ENCODE peak calls at places on chromosomes 3 and 15, in five cellular contexts. One of them, this sample, is unnamed.

GRCh38 chr15:78714890-78715289 is 73.9 kb upstream of the CHRNB4 start:
- DNase-seq in neuronal stem cell: no peak
- DNase-seq in H1: no peak
- DNase-seq in mesenchymal stem cell: no peak
- DNase-seq in H9: no peak
- DNase-seq in this sample: no peak

GRCh38 chr15:65833501-65834220 is 35.6 kb upstream of the RAB11A start:
- DNase-seq in mesenchymal stem cell: no peak
- DNase-seq in neuronal stem cell: no peak
- DNase-seq in H9: no peak
- DNase-seq in H1: no peak
- DNase-seq in this sample: no peak

GRCh38 chr15:28920781-28921331 is 35.1 kb downstream of the APBA2 start:
- DNase-seq in neuronal stem cell: no peak
- DNase-seq in H9: no peak
- DNase-seq in H1: no peak
- DNase-seq in mesenchymal stem cell: no peak
- DNase-seq in this sample: no peak

GRCh38 chr3:154184582-154184981 is 63.4 kb downstream of the ARHGEF26 start:
- DNase-seq in H1: no peak
- DNase-seq in H9: no peak
- DNase-seq in neuronal stem cell: no peak
- DNase-seq in mesenchymal stem cell: no peak
- DNase-seq in this sample: no peak

GRCh38 chr3:99920530-99921376 is 103.1 kb downstream of the CMSS1 start:
- DNase-seq in H9: peak
- DNase-seq in neuronal stem cell: no peak
- DNase-seq in mesenchymal stem cell: peak
- DNase-seq in H1: no peak
- DNase-seq in this sample: peak

GRCh38 chr3:12588039-12588673 is 31.3 kb downstream of the MKRN2 start:
- DNase-seq in mesenchymal stem cell: no peak
- DNase-seq in neuronal stem cell: no peak
- DNase-seq in H1: no peak
- DNase-seq in H9: no peak
- DNase-seq in this sample: peak

GRCh38 chr15:49471733-49472132 is 48.7 kb downstream of the FGF7 start:
- DNase-seq in H9: no peak
- DNase-seq in H1: no peak
- DNase-seq in mesenchymal stem cell: no peak
- DNase-seq in neuronal stem cell: no peak
- DNase-seq in this sample: no peak

GRCh38 chr3:142930510-142930909 is 33.0 kb downstream of the PAQR9 start:
- DNase-seq in H9: no peak
- DNase-seq in neuronal stem cell: no peak
- DNase-seq in mesenchymal stem cell: no peak
- DNase-seq in H1: no peak
- DNase-seq in this sample: no peak

GRCh38 chr3:125261031-125261430 is 48.5 kb upstream of the SLC12A8 start:
- DNase-seq in mesenchymal stem cell: no peak
- DNase-seq in H1: no peak
- DNase-seq in neuronal stem cell: no peak
- DNase-seq in H9: no peak
- DNase-seq in this sample: no peak

GRCh38 chr3:52381623-52382022 is 63.3 kb downstream of the SEMA3G start:
- DNase-seq in H9: no peak
- DNase-seq in H1: no peak
- DNase-seq in neuronal stem cell: no peak
- DNase-seq in mesenchymal stem cell: no peak
- DNase-seq in this sample: no peak

GRCh38 chr15:70027518-70027917 is 70.2 kb downstream of the TLE3 start:
- DNase-seq in mesenchymal stem cell: no peak
- DNase-seq in neuronal stem cell: no peak
- DNase-seq in H1: no peak
- DNase-seq in H9: no peak
- DNase-seq in this sample: no peak

GRCh38 chr15:36757189-36757814 is 177.9 kb downstream of the CDIN1 start:
- DNase-seq in H9: no peak
- DNase-seq in mesenchymal stem cell: peak
- DNase-seq in neuronal stem cell: no peak
- DNase-seq in H1: no peak
- DNase-seq in this sample: peak

GRCh38 chr15:75620043-75620775 is 5.3 kb downstream of the SNUPN start:
- DNase-seq in H9: no peak
- DNase-seq in mesenchymal stem cell: peak
- DNase-seq in neuronal stem cell: no peak
- DNase-seq in H1: no peak
- DNase-seq in this sample: peak

GRCh38 chr15:58506787-58507671 is 75.2 kb downstream of the LIPC start:
- DNase-seq in neuronal stem cell: no peak
- DNase-seq in H9: no peak
- DNase-seq in mesenchymal stem cell: no peak
- DNase-seq in H1: no peak
- DNase-seq in this sample: no peak

GRCh38 chr15:25335279-25335678 is 103.5 kb downstream of the UBE3A start:
- DNase-seq in H1: no peak
- DNase-seq in mesenchymal stem cell: no peak
- DNase-seq in neuronal stem cell: no peak
- DNase-seq in H9: no peak
- DNase-seq in this sample: no peak

GRCh38 chr15:40845511-40846284 is 1.9 kb downstream of the SPINT1 start:
- DNase-seq in neuronal stem cell: no peak
- DNase-seq in mesenchymal stem cell: no peak
- DNase-seq in H9: peak
- DNase-seq in H1: no peak
- DNase-seq in this sample: no peak
- H4K91ac ChIP-seq in neuronal stem cell: no peak
- H4K91ac ChIP-seq in mesenchymal stem cell: no peak
- H4K91ac ChIP-seq in H9: no peak
- H4K91ac ChIP-seq in H1: no peak
- H4K91ac ChIP-seq in this sample: no peak

GRCh38 chr3:183285828-183286457 is 32.9 kb downstream of the B3GNT5 start:
- DNase-seq in H9: peak
- DNase-seq in mesenchymal stem cell: peak
- DNase-seq in H1: no peak
- DNase-seq in neuronal stem cell: no peak
- DNase-seq in this sample: peak
- H2BK15ac ChIP-seq in H9: no peak
- H2BK15ac ChIP-seq in mesenchymal stem cell: no peak
- H2BK15ac ChIP-seq in H1: no peak
- H2BK15ac ChIP-seq in neuronal stem cell: no peak
- H2BK15ac ChIP-seq in this sample: peak

GRCh38 chr3:117350386-117350785 is 640.8 kb downstream of the TUSC7 start:
- DNase-seq in mesenchymal stem cell: no peak
- DNase-seq in H1: no peak
- DNase-seq in neuronal stem cell: no peak
- DNase-seq in H9: no peak
- DNase-seq in this sample: no peak

GRCh38 chr3:117356296-117356695 is 646.7 kb downstream of the TUSC7 start:
- DNase-seq in H1: no peak
- DNase-seq in mesenchymal stem cell: no peak
- DNase-seq in neuronal stem cell: no peak
- DNase-seq in H9: no peak
- DNase-seq in this sample: no peak

GRCh38 chr3:117349566-117349965 is 640.0 kb downstream of the TUSC7 start:
- DNase-seq in H1: no peak
- DNase-seq in neuronal stem cell: no peak
- DNase-seq in H9: no peak
- DNase-seq in mesenchymal stem cell: no peak
- DNase-seq in this sample: no peak

GRCh38 chr3:117358717-117359314 is 649.2 kb downstream of the TUSC7 start:
- DNase-seq in H1: no peak
- DNase-seq in mesenchymal stem cell: no peak
- DNase-seq in neuronal stem cell: no peak
- DNase-seq in H9: no peak
- DNase-seq in this sample: no peak

DNA sequence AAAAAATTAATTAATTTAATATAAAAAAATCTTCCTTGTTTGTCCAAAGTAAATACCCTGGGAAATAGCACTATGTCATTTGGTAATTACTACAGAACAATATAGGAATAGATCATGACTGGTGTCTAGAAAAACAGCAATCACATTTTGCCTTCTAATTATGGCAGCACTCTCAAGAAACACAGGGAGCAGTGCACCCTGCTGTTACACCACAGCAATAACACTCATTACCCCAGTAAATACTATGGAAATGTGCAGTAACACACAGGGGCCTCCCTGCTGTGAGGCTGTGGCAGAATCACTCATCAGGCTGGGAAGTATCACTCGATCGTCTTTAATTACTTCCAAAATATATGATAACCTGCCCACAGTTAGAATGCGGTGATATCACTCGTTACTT is 646.0 kb downstream of the TUSC7 start:
- DNase-seq in neuronal stem cell: no peak
- DNase-seq in mesenchymal stem cell: no peak
- DNase-seq in H9: peak
- DNase-seq in H1: no peak
- DNase-seq in this sample: peak
- H4K91ac ChIP-seq in neuronal stem cell: no peak
- H4K91ac ChIP-seq in mesenchymal stem cell: no peak
- H4K91ac ChIP-seq in H9: no peak
- H4K91ac ChIP-seq in H1: no peak
- H4K91ac ChIP-seq in this sample: no peak

DNA sequence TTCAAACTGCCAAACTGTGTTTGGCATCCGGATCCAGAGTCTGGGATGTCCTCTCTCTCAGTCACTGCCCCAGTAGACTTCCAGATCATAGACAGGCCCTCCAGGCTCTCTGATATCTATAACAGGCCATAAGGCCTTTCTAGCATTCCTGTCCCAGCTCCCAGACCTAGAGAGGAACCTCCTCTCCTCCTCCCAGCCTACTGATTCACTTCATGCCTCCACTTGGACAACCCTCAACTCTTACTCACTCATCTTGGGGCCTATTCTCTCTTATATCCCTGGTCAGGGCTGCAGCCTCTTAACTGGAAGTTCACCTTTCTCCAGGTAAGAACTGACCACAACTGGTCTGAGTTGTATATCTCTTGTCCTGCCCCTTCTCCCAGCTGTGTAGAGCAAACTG is 253.7 kb upstream of the TRIM42 start:
- DNase-seq in H9: no peak
- DNase-seq in neuronal stem cell: no peak
- DNase-seq in mesenchymal stem cell: no peak
- DNase-seq in H1: no peak
- DNase-seq in this sample: no peak
- H2BK15ac ChIP-seq in H9: no peak
- H2BK15ac ChIP-seq in neuronal stem cell: no peak
- H2BK15ac ChIP-seq in mesenchymal stem cell: no peak
- H2BK15ac ChIP-seq in H1: no peak
- H2BK15ac ChIP-seq in this sample: no peak

GRCh38 chr15:41799488-41799805 is 25.2 kb downstream of the MAPKBP1 start:
- DNase-seq in mesenchymal stem cell: no peak
- DNase-seq in H1: no peak
- DNase-seq in neuronal stem cell: no peak
- DNase-seq in H9: no peak
- DNase-seq in this sample: no peak

GRCh38 chr15:41798607-41799487 is 24.6 kb downstream of the MAPKBP1 start:
- DNase-seq in neuronal stem cell: no peak
- DNase-seq in H1: no peak
- DNase-seq in mesenchymal stem cell: no peak
- DNase-seq in H9: no peak
- DNase-seq in this sample: no peak

GRCh38 chr15:41796457-41796856 is 22.2 kb downstream of the MAPKBP1 start:
- DNase-seq in neuronal stem cell: no peak
- DNase-seq in mesenchymal stem cell: no peak
- DNase-seq in H9: no peak
- DNase-seq in H1: no peak
- DNase-seq in this sample: peak

GRCh38 chr15:41795996-41796395 is 21.7 kb downstream of the MAPKBP1 start:
- DNase-seq in H1: no peak
- DNase-seq in neuronal stem cell: no peak
- DNase-seq in H9: no peak
- DNase-seq in mesenchymal stem cell: no peak
- DNase-seq in this sample: no peak

GRCh38 chr15:41797194-41797593 is 22.9 kb downstream of the MAPKBP1 start:
- DNase-seq in H9: no peak
- DNase-seq in H1: no peak
- DNase-seq in mesenchymal stem cell: no peak
- DNase-seq in neuronal stem cell: no peak
- DNase-seq in this sample: no peak
- H4K91ac ChIP-seq in H9: no peak
- H4K91ac ChIP-seq in H1: no peak
- H4K91ac ChIP-seq in mesenchymal stem cell: no peak
- H4K91ac ChIP-seq in neuronal stem cell: no peak
- H4K91ac ChIP-seq in this sample: no peak

GRCh38 chr3:111862415-111862814 is 3.4 kb downstream of the PHLDB2 start:
- DNase-seq in H1: no peak
- DNase-seq in H9: no peak
- DNase-seq in neuronal stem cell: no peak
- DNase-seq in mesenchymal stem cell: no peak
- DNase-seq in this sample: no peak
- H2BK15ac ChIP-seq in H1: no peak
- H2BK15ac ChIP-seq in H9: no peak
- H2BK15ac ChIP-seq in neuronal stem cell: no peak
- H2BK15ac ChIP-seq in mesenchymal stem cell: no peak
- H2BK15ac ChIP-seq in this sample: no peak

DNA sequence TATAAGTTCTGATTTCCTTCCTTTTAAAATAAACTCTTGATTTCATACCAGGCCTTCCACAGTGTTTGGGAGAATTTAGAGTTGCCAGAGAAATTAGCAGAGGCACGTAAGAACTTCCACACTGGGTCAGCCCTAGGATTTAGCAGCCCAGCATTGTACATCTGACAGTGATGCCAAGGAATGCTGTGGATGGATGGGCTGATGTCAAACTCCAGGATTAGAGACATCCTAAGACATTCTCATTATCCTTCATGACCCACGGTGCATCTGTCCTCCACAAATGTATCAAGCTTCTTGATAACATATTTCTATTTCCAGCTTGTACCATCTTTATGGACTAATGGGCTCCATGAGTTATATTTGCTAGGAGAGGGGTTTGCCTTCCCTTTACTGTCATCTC is 8.0 kb upstream of the TPM1 start:
- DNase-seq in H1: no peak
- DNase-seq in mesenchymal stem cell: no peak
- DNase-seq in H9: no peak
- DNase-seq in neuronal stem cell: no peak
- DNase-seq in this sample: no peak
- H4K91ac ChIP-seq in H1: no peak
- H4K91ac ChIP-seq in mesenchymal stem cell: no peak
- H4K91ac ChIP-seq in H9: no peak
- H4K91ac ChIP-seq in neuronal stem cell: no peak
- H4K91ac ChIP-seq in this sample: no peak

DNA sequence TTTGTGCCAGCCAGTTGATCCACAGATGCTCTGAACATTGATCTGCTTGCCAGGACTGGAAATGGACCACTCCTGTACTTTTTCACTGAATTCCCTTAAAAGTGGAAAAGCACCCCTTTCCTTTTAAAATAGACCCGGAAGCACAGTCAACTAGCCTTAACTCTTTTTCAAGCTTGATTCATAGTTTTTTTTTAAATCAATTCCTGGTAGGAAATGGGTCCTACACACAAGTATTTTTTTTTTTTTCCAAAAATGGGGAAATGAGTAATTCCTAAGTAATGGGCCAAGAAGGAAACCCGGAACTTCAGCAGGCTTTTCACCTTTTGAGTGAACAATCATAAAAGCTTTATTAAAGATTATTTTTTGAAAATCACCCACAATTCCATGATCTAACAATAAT is 234.4 kb upstream of the ADAMTS9 start:
- DNase-seq in H9: no peak
- DNase-seq in H1: no peak
- DNase-seq in neuronal stem cell: no peak
- DNase-seq in mesenchymal stem cell: no peak
- DNase-seq in this sample: no peak
- H2BK15ac ChIP-seq in H9: no peak
- H2BK15ac ChIP-seq in H1: no peak
- H2BK15ac ChIP-seq in neuronal stem cell: no peak
- H2BK15ac ChIP-seq in mesenchymal stem cell: no peak
- H2BK15ac ChIP-seq in this sample: no peak